ENCODE peak calls at places on chromosomes 13 and 19, in five cellular contexts. D is AG08396, O is C1 segment of cervical spinal cord, H is IMR-90, R is cardiac muscle cell. A is an unnamed sample.
A peak's percentile ranks its signal among the peaks of the same experiment; 100 is the strongest.

GRCh38 chr13:97781891-97782305 is 171.6 kb upstream of the IPO5 start:
- DNase-seq in D (no peak), O (no peak), H (no peak), R (peak; percentile 70), A (no peak)

GRCh38 chr13:78680611-78681010 is 21.7 kb upstream of the OBI1 start:
- DNase-seq in D (no peak), O (no peak), H (no peak), R (no peak), A (no peak)

GRCh38 chr13:34017231-34017630 is 199.3 kb downstream of the RFC3 start:
- DNase-seq in D (no peak), O (no peak), H (no peak), R (no peak), A (no peak)

GRCh38 chr13:102033719-102034446 is 368.0 kb downstream of the FGF14 start:
- DNase-seq in D (no peak), O (no peak), H (no peak), R (no peak), A (no peak)

GRCh38 chr19:29532097-29532496 is 6.3 kb downstream of the VSTM2B start:
- DNase-seq in D (no peak), O (no peak), H (no peak), R (no peak), A (no peak)

GRCh38 chr13:66659291-66660012 is 570.7 kb downstream of the PCDH9 start:
- DNase-seq in D (no peak), O (no peak), H (no peak), R (peak; percentile 6), A (no peak)

GRCh38 chr13:99749627-99750026 is 221.9 kb downstream of the ZIC5 start:
- DNase-seq in D (no peak), O (no peak), H (no peak), R (no peak), A (no peak)

GRCh38 chr19:35292421-35292820 is 460 bp downstream of the MAG start:
- DNase-seq in D (no peak), O (no peak), H (no peak), R (no peak), A (no peak)

GRCh38 chr13:59437902-59438301 is 725.8 kb downstream of the DIAPH3 start:
- DNase-seq in D (peak; percentile 21), O (no peak), H (peak; percentile 28), R (no peak), A (no peak)

GRCh38 chr13:51761638-51762350 is 42.2 kb downstream of the DHRS12 start:
- DNase-seq in D (peak; percentile 26), O (no peak), H (peak; percentile 59), R (no peak), A (no peak)

GRCh38 chr13:42497798-42498197 is 76.2 kb upstream of the TNFSF11 start:
- DNase-seq in D (no peak), O (no peak), H (peak; percentile 40), R (peak; percentile 86), A (peak; percentile 85)

GRCh38 chr19:46821512-46822359 is 28.9 kb downstream of the AP2S1 start:
- DNase-seq in D (no peak), O (no peak), H (no peak), R (no peak), A (no peak)

GRCh38 chr19:18496167-18496979 is 25.5 kb downstream of the ELL start:
- DNase-seq in D (peak; percentile 50), O (no peak), H (peak; percentile 80), R (peak; percentile 43), A (no peak)

GRCh38 chr19:13042443-13043130 is 47.3 kb downstream of the NFIX start:
- DNase-seq in D (no peak), O (no peak), H (peak; percentile 59), R (peak; percentile 70), A (no peak)

GRCh38 chr19:19656451-19657396 is 6.8 kb downstream of the ATP13A1 start:
- DNase-seq in D (peak; percentile 1), O (no peak), H (no peak), R (no peak), A (no peak)

GRCh38 chr19:30163663-30164062 is 208.5 kb upstream of the ZNF536 start:
- DNase-seq in D (no peak), O (no peak), H (no peak), R (no peak), A (no peak)

GRCh38 chr13:70183041-70183440 is 74.8 kb upstream of the KLHL1 start:
- DNase-seq in D (no peak), O (no peak), H (no peak), R (no peak), A (peak; percentile 35)

GRCh38 chr19:7979559-7979958 is 25.9 kb downstream of the ELAVL1 start:
- DNase-seq in D (no peak), O (no peak), H (no peak), R (no peak), A (no peak)

GRCh38 chr13:23901365-23901764 is 4.1 kb upstream of the C1QTNF9B start:
- DNase-seq in D (no peak), O (no peak), H (peak; percentile 61), R (no peak), A (no peak)